ENCODE peak calls at places on chromosomes 1 and 21, in eight cellular contexts. N, B, H, P, V, G, X and J are unnamed samples.

GRCh38 chr1:218377143-218377660 is 32.1 kb downstream of the TGFB2 start:
- DNase-seq in B (peak), P (no peak), X (no peak), G (peak), N (no peak), H (no peak), V (no peak), J (no peak)

GRCh38 chr1:165443539-165444289 is 1.2 kb downstream of the RXRG start:
- DNase-seq in H (peak), N (peak), X (peak), G (no peak), B (no peak), P (no peak), V (peak), J (no peak)

GRCh38 chr1:154466136-154466665 is 35.8 kb upstream of the TDRD10 start:
- DNase-seq in X (no peak), G (no peak), B (no peak), N (no peak), V (no peak), P (no peak), H (no peak), J (no peak)

GRCh38 chr1:237133921-237134320 is 91.9 kb downstream of the RYR2 start:
- DNase-seq in P (no peak), N (no peak), H (no peak), V (no peak), X (no peak), G (no peak), B (no peak), J (no peak)

GRCh38 chr1:57167997-57168396 is 202.2 kb upstream of the C8B start:
- DNase-seq in N (no peak), X (no peak), B (no peak), G (no peak), V (no peak), H (no peak), P (no peak), J (no peak)

GRCh38 chr21:45381865-45382697 is 22.9 kb upstream of the COL18A1 start:
- DNase-seq in X (no peak), N (no peak), H (no peak), B (no peak), G (no peak), P (no peak), V (peak), J (no peak)

GRCh38 chr1:173161510-173162221 is 45.5 kb downstream of the TNFSF4 start:
- DNase-seq in P (no peak), G (no peak), H (no peak), N (no peak), B (no peak), X (no peak), V (no peak), J (no peak)

GRCh38 chr1:33128781-33129180 is 47.8 kb downstream of the AZIN2 start:
- DNase-seq in H (no peak), X (no peak), N (no peak), G (no peak), P (no peak), V (no peak), B (no peak), J (no peak)

GRCh38 chr21:25421327-25422028 is 185.8 kb downstream of the MRPL39 start:
- DNase-seq in V (no peak), N (no peak), B (peak), H (peak), P (no peak), X (no peak), G (peak), J (no peak)

GRCh38 chr1:154386643-154387352 is 18.3 kb upstream of the IL6R start:
- DNase-seq in G (peak), V (no peak), N (no peak), B (peak), X (no peak), P (no peak), H (no peak), J (no peak)

GRCh38 chr21:41819856-41820281 is 53.0 kb upstream of the RIPK4 start:
- DNase-seq in X (no peak), B (no peak), G (no peak), V (no peak), H (no peak), N (no peak), P (no peak), J (no peak)

GRCh38 chr1:206131037-206131436 is 13.8 kb upstream of the AVPR1B start:
- DNase-seq in B (no peak), H (no peak), V (no peak), N (no peak), P (no peak), X (no peak), G (no peak), J (no peak)

GRCh38 chr1:26368006-26368405 is 4.5 kb downstream of the ZNF683 start:
- DNase-seq in B (no peak), V (no peak), X (no peak), N (no peak), G (no peak), H (no peak), P (no peak), J (no peak)

GRCh38 chr1:19412654-19413053 is 72.7 kb downstream of the CAPZB start:
- DNase-seq in G (no peak), B (no peak), H (no peak), V (no peak), N (no peak), P (no peak), X (no peak), J (no peak)

GRCh38 chr21:25412090-25412489 is 195.2 kb downstream of the MRPL39 start:
- DNase-seq in G (no peak), P (no peak), V (no peak), X (no peak), B (no peak), H (no peak), N (no peak), J (no peak)

GRCh38 chr1:189524501-189524900 is 953.2 kb downstream of the BRINP3 start:
- DNase-seq in G (no peak), X (no peak), B (no peak), V (no peak), P (no peak), H (no peak), N (no peak), J (no peak)

GRCh38 chr1:75134939-75135828 is 996 bp downstream of the LHX8 start:
- DNase-seq in G (peak), B (no peak), H (no peak), P (no peak), V (no peak), X (no peak), N (no peak), J (no peak)

GRCh38 chr21:15781986-15782385 is 52.2 kb downstream of the USP25 start:
- DNase-seq in G (no peak), V (no peak), B (no peak), N (no peak), X (no peak), H (no peak), P (no peak), J (no peak)

GRCh38 chr1:65165269-65166002 is 17.4 kb downstream of the AK4 start:
- DNase-seq in B (no peak), G (no peak), N (no peak), V (peak), H (no peak), P (no peak), X (no peak), J (peak)

GRCh38 chr21:46128983-46129571 is 26.3 kb downstream of the FTCD start:
- DNase-seq in H (no peak), P (no peak), X (no peak), N (no peak), B (no peak), G (no peak), V (peak), J (no peak)

GRCh38 chr1:54355931-54356679 is 50.1 kb downstream of the SSBP3 start:
- DNase-seq in X (no peak), P (no peak), N (no peak), G (no peak), H (no peak), B (no peak), V (no peak), J (peak)

GRCh38 chr1:23999156-23999671 is 19.1 kb upstream of the SRSF10 start:
- DNase-seq in X (no peak), V (no peak), B (no peak), N (no peak), G (no peak), P (no peak), H (no peak), J (no peak)

GRCh38 chr1:25568834-25569598 is 25.6 kb downstream of the LDLRAP1 start:
- DNase-seq in V (no peak), H (no peak), P (no peak), G (peak), B (no peak), X (no peak), N (no peak), J (peak)

GRCh38 chr21:25039461-25040380 is 567.6 kb downstream of the MRPL39 start:
- DNase-seq in X (no peak), G (no peak), H (no peak), N (peak), P (no peak), V (no peak), B (no peak), J (no peak)